ENCODE peak calls at places on chromosomes 4 and X, in six cellular contexts. C is NCI-H1436 treated with DMSO at 0.1 percent for 48 hours; S is nucleus accumbens; P is A172; T is A549; V is stimulated activated CD8-positive, alpha-beta memory T cell treated with anti-CD3 and anti-CD28 coated beads, Interleukin-7, amount 100 ng/mL, for 1 hour. K is an unnamed sample.

GRCh38 chr4:140239311-140239710 is 85.3 kb upstream of the MAML3 start:
- DNase-seq in C (peak; percentile 46), S (no peak), P (no peak), T (no peak), V (no peak), K (no peak)

GRCh38 chr4:143700060-143700419 is 435 bp downstream of the FREM3 start:
- DNase-seq in C (no peak), S (no peak), P (no peak), T (no peak), V (no peak), K (no peak)

GRCh38 chr4:152000518-152000917 is 239.7 kb upstream of the GATB start:
- DNase-seq in C (no peak), S (no peak), P (no peak), T (no peak), V (no peak), K (no peak)

GRCh38 chrX:8179653-8180052 is 8.6 kb upstream of the VCX2 start:
- DNase-seq in C (no peak), S (no peak), P (no peak), T (peak; percentile 1), V (no peak), K (no peak)

GRCh38 chr4:125115941-125116340 is 198.8 kb upstream of the FAT4 start:
- DNase-seq in C (no peak), S (no peak), P (peak; percentile 69), T (peak; percentile 2), V (no peak), K (peak; percentile 49)

GRCh38 chrX:40157228-40158035 is 59.7 kb upstream of the BCOR start:
- DNase-seq in C (no peak), S (no peak), P (no peak), T (no peak), V (no peak), K (no peak)

GRCh38 chr4:152039085-152039484 is 278.3 kb upstream of the GATB start:
- DNase-seq in C (no peak), S (no peak), P (peak; percentile 60), T (no peak), V (no peak), K (no peak)

GRCh38 chrX:12814434-12814833 is 23.2 kb downstream of the PRPS2 start:
- DNase-seq in C (no peak), S (no peak), P (peak; percentile 53), T (peak; percentile 30), V (no peak), K (no peak)

GRCh38 chr4:186765673-186766546 is 42.3 kb upstream of the FAT1 start:
- DNase-seq in C (no peak), S (no peak), P (no peak), T (no peak), V (no peak), K (no peak)

GRCh38 chr4:5462254-5462835 is 246.0 kb downstream of the EVC2 start:
- DNase-seq in C (no peak), S (no peak), P (no peak), T (no peak), V (no peak), K (no peak)

GRCh38 chrX:14496674-14497073 is 32.7 kb upstream of the GLRA2 start:
- DNase-seq in C (no peak), S (no peak), P (no peak), T (no peak), V (no peak), K (no peak)

K was measured in SJSA1.